ENCODE peak calls at places on chromosomes 1 and 21, in seven cellular contexts. T, M, D, W, K, N and R are unnamed samples.
A peak's percentile ranks its signal among the peaks of the same experiment; 100 is the strongest.

GRCh38 chr21:31222142-31222541 is 121.9 kb downstream of the TIAM1 start:
- DNase-seq in T (no peak), M (peak; percentile 30), D (no peak), W (no peak), K (peak; percentile 71), N (no peak), R (no peak)

GRCh38 chr21:42461881-42462877 is 33.8 kb downstream of the RSPH1 start:
- DNase-seq in T (no peak), M (no peak), D (no peak), W (no peak), K (no peak), N (peak; percentile 48), R (no peak)

GRCh38 chr1:232250838-232251237 is 379.1 kb downstream of the SIPA1L2 start:
- DNase-seq in T (no peak), M (no peak), D (no peak), W (no peak), K (no peak), N (no peak), R (no peak)

GRCh38 chr1:6724517-6725141 is 23.0 kb upstream of the DNAJC11 start:
- DNase-seq in T (no peak), M (peak; percentile 91), D (no peak), W (no peak), K (peak; percentile 67), N (no peak), R (no peak)

GRCh38 chr1:91404151-91405012 is at the start of gene HFM1:
- DNase-seq in T (peak; percentile 85), M (peak; percentile 64), D (peak; percentile 87), W (no peak), K (peak; percentile 77), N (peak; percentile 68), R (peak; percentile 50)

GRCh38 chr1:83857705-83858104 is 141.2 kb downstream of the TTLL7 start:
- DNase-seq in T (no peak), M (no peak), D (no peak), W (no peak), K (no peak), N (no peak), R (no peak)

GRCh38 chr21:26743524-26743923 is 101.7 kb downstream of the ADAMTS1 start:
- DNase-seq in T (no peak), M (no peak), D (no peak), W (no peak), K (no peak), N (no peak), R (no peak)

GRCh38 chr1:184078564-184079107 is 27.1 kb downstream of the TSEN15 start:
- DNase-seq in T (no peak), M (no peak), D (no peak), W (no peak), K (no peak), N (no peak), R (no peak)

GRCh38 chr1:94418664-94419655 is 771 bp downstream of the ABCD3 start:
- DNase-seq in T (peak; percentile 25), M (peak; percentile 47), D (peak; percentile 88), W (no peak), K (peak; percentile 52), N (peak; percentile 60), R (no peak)

GRCh38 chr1:51622455-51622913 is 5.6 kb downstream of the OSBPL9 start:
- DNase-seq in T (peak; percentile 70), M (peak; percentile 58), D (no peak), W (no peak), K (peak; percentile 75), N (peak; percentile 19), R (no peak)

GRCh38 chr1:245441699-245442098 is 286.9 kb downstream of the KIF26B start:
- DNase-seq in T (no peak), M (peak; percentile 84), D (no peak), W (no peak), K (peak; percentile 46), N (no peak), R (no peak)

GRCh38 chr1:19737413-19737812 is 62.3 kb downstream of the TMCO4 start:
- DNase-seq in T (no peak), M (no peak), D (no peak), W (no peak), K (peak; percentile 63), N (no peak), R (no peak)

GRCh38 chr1:110211503-110212164 is 1.5 kb downstream of the KCNC4 start:
- DNase-seq in T (no peak), M (no peak), D (no peak), W (no peak), K (no peak), N (no peak), R (peak; percentile 27)

GRCh38 chr1:41503507-41504125 is 19.1 kb upstream of the EDN2 start:
- DNase-seq in T (no peak), M (peak; percentile 69), D (no peak), W (no peak), K (no peak), N (no peak), R (no peak)
- TF ChIP-seq CTCF in T (no peak), M (peak; percentile 39), D (no peak), W (no peak), K (no peak), N (no peak), R (no peak)

GRCh38 chr1:182604128-182604834 is at the start of gene RGS16:
- DNase-seq in T (peak; percentile 96), M (peak; percentile 69), D (peak; percentile 92), W (peak; percentile 77), K (peak; percentile 73), N (peak; percentile 94), R (peak; percentile 77)
- TF ChIP-seq CTCF in T (no peak), M (no peak), D (no peak), W (no peak), K (no peak), N (no peak), R (no peak)

GRCh38 chr1:43968348-43968948 is 1.4 kb upstream of the DPH2 start:
- DNase-seq in T (no peak), M (no peak), D (no peak), W (no peak), K (peak; percentile 49), N (no peak), R (no peak)

GRCh38 chr1:43969416-43969745 is 429 bp upstream of the DPH2 start:
- DNase-seq in T (no peak), M (no peak), D (no peak), W (no peak), K (no peak), N (no peak), R (no peak)

GRCh38 chr1:43970502-43970901 is 692 bp downstream of the DPH2 start:
- DNase-seq in T (no peak), M (no peak), D (no peak), W (no peak), K (no peak), N (no peak), R (no peak)

GRCh38 chr1:43970911-43971310 is 1.1 kb downstream of the DPH2 start:
- DNase-seq in T (no peak), M (no peak), D (no peak), W (no peak), K (no peak), N (no peak), R (no peak)

GRCh38 chr1:43969746-43970466 is at the start of gene DPH2:
- DNase-seq in T (peak; percentile 98), M (peak; percentile 96), D (peak; percentile 97), W (peak; percentile 91), K (peak; percentile 97), N (peak; percentile 97), R (peak; percentile 84)
- TF ChIP-seq CTCF in T (no peak), M (peak; percentile 2), D (no peak), W (no peak), K (peak; percentile 5), N (no peak), R (no peak)

GRCh38 chr1:207898260-207898659 is 12.7 kb downstream of the CD34 start:
- DNase-seq in T (no peak), M (no peak), D (peak; percentile 34), W (no peak), K (no peak), N (no peak), R (no peak)

GRCh38 chr1:207896547-207896946 is 14.4 kb downstream of the CD34 start:
- DNase-seq in T (no peak), M (no peak), D (no peak), W (no peak), K (no peak), N (no peak), R (no peak)

GRCh38 chr1:207898836-207899235 is 12.1 kb downstream of the CD34 start:
- DNase-seq in T (no peak), M (no peak), D (peak; percentile 56), W (no peak), K (no peak), N (no peak), R (no peak)

GRCh38 chr1:207893737-207894582 is 17.0 kb downstream of the CD34 start:
- DNase-seq in T (no peak), M (peak; percentile 29), D (no peak), W (no peak), K (no peak), N (no peak), R (no peak)

DNA sequence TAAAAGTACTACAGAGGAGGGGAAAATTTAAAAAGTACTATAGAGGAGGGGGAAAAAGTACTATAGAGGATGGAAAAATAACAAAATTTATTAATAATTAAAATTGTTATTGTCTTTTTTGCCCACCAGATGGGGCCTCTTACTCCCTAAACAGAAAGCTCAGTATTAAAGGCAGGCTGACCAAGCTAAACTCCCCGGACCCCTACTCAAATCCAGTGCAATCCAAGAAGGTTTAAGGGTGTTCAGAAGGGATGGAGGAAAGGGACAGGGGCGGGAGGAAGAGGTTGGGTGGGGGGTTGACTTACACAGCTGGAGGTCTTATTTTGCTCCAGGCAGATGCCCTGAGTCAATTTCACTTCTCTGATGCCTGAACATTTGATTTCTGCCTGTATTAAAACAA is 13.7 kb downstream of the CD34 start:
- DNase-seq in T (no peak), M (no peak), D (peak; percentile 13), W (no peak), K (peak; percentile 50), N (no peak), R (no peak)
- TF ChIP-seq CTCF in T (peak; percentile 46), M (peak; percentile 51), D (peak; percentile 61), W (no peak), K (peak; percentile 40), N (peak; percentile 30), R (no peak)

GRCh38 chr1:239587066-239587465 is 200.7 kb downstream of the CHRM3 start:
- DNase-seq in T (no peak), M (no peak), D (no peak), W (no peak), K (no peak), N (no peak), R (peak; percentile 25)
- TF ChIP-seq CTCF in T (no peak), M (no peak), D (no peak), W (no peak), K (no peak), N (no peak), R (no peak)

DNA sequence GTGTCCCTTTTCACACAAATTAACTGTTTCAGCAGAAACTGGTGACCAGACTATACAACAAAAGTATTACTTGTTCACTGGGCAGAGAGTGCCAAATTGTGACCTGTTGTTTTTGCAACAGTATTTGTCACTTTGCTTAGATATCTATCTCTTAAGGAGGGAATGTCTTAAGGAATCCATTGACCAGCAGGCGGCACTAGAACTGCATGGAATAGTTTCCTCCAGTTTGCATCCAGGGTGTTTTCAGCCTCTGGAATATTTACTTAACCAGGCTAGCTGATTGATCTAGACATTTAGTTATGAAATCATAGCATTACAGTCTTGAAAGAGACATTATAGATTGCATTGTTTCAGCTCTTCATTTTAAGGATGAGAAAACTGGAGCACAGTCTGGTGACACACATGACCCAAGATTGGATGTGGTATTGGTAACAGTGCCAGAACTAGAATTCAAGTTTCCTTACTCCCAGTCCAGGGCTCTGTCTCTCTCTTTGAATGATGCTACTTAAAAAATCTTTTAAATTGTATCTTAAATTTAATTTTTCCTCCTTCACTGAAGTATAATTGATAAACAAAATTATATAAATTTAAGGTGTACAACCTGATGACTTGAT is 16.9 kb downstream of the RPTN start:
- DNase-seq in T (peak; percentile 26), M (peak; percentile 75), D (no peak), W (no peak), K (peak; percentile 88), N (peak; percentile 71), R (no peak)
- TF ChIP-seq CTCF in T (peak; percentile 45), M (peak; percentile 99), D (peak; percentile 68), W (peak; percentile 76), K (peak; percentile 84), N (peak; percentile 74), R (peak; percentile 21)